ENCODE peak calls at places on chromosomes 5 and 9, in seven cellular contexts. R is cardiac fibroblast, O is tibial nerve, B is HepG2, G is heart right ventricle, N is endodermal cell, I is psoas muscle. W is an unnamed sample.
A peak's percentile ranks its signal among the peaks of the same experiment; 100 is the strongest.

GRCh38 chr5:31121224-31121623 is 72.3 kb upstream of the CDH6 start:
- DNase-seq in R (no peak), O (no peak), B (no peak), G (no peak), N (no peak), I (no peak), W (no peak)

GRCh38 chr9:108053555-108054061 is 564.0 kb upstream of the KLF4 start:
- DNase-seq in R (peak; percentile 90), O (peak; percentile 90), B (no peak), G (peak; percentile 61), N (no peak), I (peak; percentile 72), W (peak; percentile 62)

GRCh38 chr9:614421-614820 is 227.1 kb upstream of the DMRT1 start:
- DNase-seq in R (peak; percentile 23), O (no peak), B (peak; percentile 65), G (peak; percentile 27), N (no peak), I (no peak), W (no peak)

GRCh38 chr5:38497946-38498345 is 58.5 kb downstream of the LIFR start:
- DNase-seq in R (peak; percentile 51), O (no peak), B (peak; percentile 27), G (no peak), N (peak; percentile 57), I (no peak), W (peak; percentile 6)

GRCh38 chr9:124266826-124267201 is 9.1 kb downstream of the NEK6 start:
- DNase-seq in R (no peak), O (no peak), B (no peak), G (no peak), N (no peak), I (no peak), W (no peak)

GRCh38 chr9:35976726-35977125 is 18.8 kb upstream of the OR2S2 start:
- DNase-seq in R (no peak), O (no peak), B (no peak), G (no peak), N (no peak), I (no peak), W (no peak)

GRCh38 chr5:393846-394275 is 49.1 kb upstream of the EXOC3 start:
- DNase-seq in R (peak; percentile 47), O (no peak), B (no peak), G (no peak), N (peak; percentile 59), I (no peak), W (no peak)

GRCh38 chr5:43037929-43038510 is 2.1 kb downstream of the ANXA2R start:
- DNase-seq in R (peak; percentile 83), O (no peak), B (no peak), G (peak; percentile 28), N (peak; percentile 65), I (no peak), W (peak; percentile 8)

GRCh38 chr5:180334751-180335613 is 18.2 kb downstream of the GFPT2 start:
- DNase-seq in R (no peak), O (no peak), B (no peak), G (no peak), N (no peak), I (no peak), W (no peak)

GRCh38 chr5:149617760-149618306 is 36.5 kb downstream of the ARHGEF37 start:
- DNase-seq in R (no peak), O (no peak), B (no peak), G (no peak), N (no peak), I (no peak), W (peak; percentile 23)

GRCh38 chr5:172707285-172708182 is 63.5 kb downstream of the DUSP1 start:
- DNase-seq in R (peak; percentile 76), O (no peak), B (peak; percentile 58), G (no peak), N (peak; percentile 88), I (no peak), W (peak; percentile 57)

GRCh38 chr5:157630341-157630740 is 21.9 kb downstream of the SOX30 start:
- DNase-seq in R (no peak), O (no peak), B (no peak), G (no peak), N (no peak), I (no peak), W (no peak)

GRCh38 chr5:126769703-126770102 is 7.2 kb upstream of the LMNB1 start:
- DNase-seq in R (no peak), O (no peak), B (no peak), G (no peak), N (no peak), I (no peak), W (no peak)

GRCh38 chr5:44294492-44294891 is 94.7 kb downstream of the FGF10 start:
- DNase-seq in R (no peak), O (peak; percentile 74), B (no peak), G (peak; percentile 5), N (no peak), I (peak; percentile 36), W (no peak)

GRCh38 chr5:176533390-176533789 is 3.8 kb downstream of the RNF44 start:
- DNase-seq in R (no peak), O (no peak), B (no peak), G (no peak), N (no peak), I (no peak), W (no peak)

GRCh38 chr5:14054965-14055963 is 87.9 kb upstream of the TRIO start:
- DNase-seq in R (no peak), O (no peak), B (no peak), G (no peak), N (no peak), I (no peak), W (peak; percentile 26)

GRCh38 chr5:175842947-175843793 is 28.2 kb upstream of the CPLX2 start:
- DNase-seq in R (peak; percentile 32), O (no peak), B (peak; percentile 78), G (no peak), N (peak; percentile 75), I (peak; percentile 29), W (peak; percentile 22)

GRCh38 chr9:86714976-86715375 is 232.3 kb downstream of the GAS1 start:
- DNase-seq in R (peak; percentile 71), O (no peak), B (no peak), G (no peak), N (no peak), I (no peak), W (no peak)

GRCh38 chr9:92378825-92379535 is 25.4 kb downstream of the OGN start:
- DNase-seq in R (no peak), O (no peak), B (no peak), G (no peak), N (no peak), I (no peak), W (peak; percentile 39)

GRCh38 chr5:179142434-179143198 is 82.4 kb downstream of the ZNF354C start:
- DNase-seq in R (peak; percentile 55), O (no peak), B (no peak), G (no peak), N (no peak), I (no peak), W (peak; percentile 12)

GRCh38 chr5:172868924-172869565 is 35.0 kb downstream of the ERGIC1 start:
- DNase-seq in R (peak; percentile 93), O (peak; percentile 78), B (peak; percentile 64), G (peak; percentile 81), N (no peak), I (peak; percentile 90), W (peak; percentile 80)

GRCh38 chr9:137816531-137817235 is 60.9 kb upstream of the CACNA1B start:
- DNase-seq in R (no peak), O (no peak), B (no peak), G (no peak), N (no peak), I (no peak), W (no peak)

GRCh38 chr9:127815512-127816361 is 13.1 kb downstream of the FPGS start:
- DNase-seq in R (no peak), O (no peak), B (no peak), G (no peak), N (peak; percentile 37), I (no peak), W (no peak)

GRCh38 chr5:139746691-139747582 is 48.7 kb upstream of the PSD2 start:
- DNase-seq in R (no peak), O (no peak), B (no peak), G (no peak), N (peak; percentile 82), I (peak; percentile 45), W (no peak)

GRCh38 chr5:134003957-134004625 is 684 bp downstream of the VDAC1 start:
- DNase-seq in R (peak; percentile 60), O (peak; percentile 33), B (no peak), G (peak; percentile 57), N (peak; percentile 68), I (peak; percentile 83), W (no peak)

GRCh38 chr9:134413112-134413715 is 87.0 kb downstream of the RXRA start:
- DNase-seq in R (no peak), O (no peak), B (no peak), G (no peak), N (no peak), I (no peak), W (no peak)

GRCh38 chr9:129318121-129319075 is 140.3 kb upstream of the IER5L start:
- DNase-seq in R (peak; percentile 41), O (no peak), B (peak; percentile 59), G (no peak), N (peak; percentile 46), I (no peak), W (no peak)

GRCh38 chr9:129319076-129319937 is 141.2 kb upstream of the IER5L start:
- DNase-seq in R (no peak), O (no peak), B (no peak), G (no peak), N (peak; percentile 39), I (no peak), W (no peak)

GRCh38 chr9:129319938-129320481 is 141.9 kb upstream of the IER5L start:
- DNase-seq in R (no peak), O (peak; percentile 5), B (no peak), G (no peak), N (peak; percentile 46), I (no peak), W (no peak)

GRCh38 chr9:129316281-129317030 is 138.4 kb upstream of the IER5L start:
- DNase-seq in R (no peak), O (no peak), B (no peak), G (no peak), N (no peak), I (no peak), W (no peak)

GRCh38 chr9:129317179-129318011 is 139.3 kb upstream of the IER5L start:
- DNase-seq in R (peak; percentile 66), O (no peak), B (peak; percentile 69), G (peak; percentile 30), N (peak; percentile 85), I (no peak), W (no peak)
- H3K4me3 ChIP-seq in R (no peak overlapping the region), O (no peak overlapping the region), B (peak overlapping the region; percentile 48), G (no peak overlapping the region), N (no peak overlapping the region), I (no peak overlapping the region), W (no peak overlapping the region)

GRCh38 chr9:113152699-113153098 is 1.9 kb downstream of the SLC31A2 start:
- DNase-seq in R (no peak), O (no peak), B (no peak), G (no peak), N (no peak), I (no peak), W (peak; percentile 97)
- H3K4me3 ChIP-seq in R (no peak overlapping the region), O (no peak overlapping the region), B (no peak overlapping the region), G (no peak overlapping the region), N (no peak overlapping the region), I (peak overlapping the region; percentile 84), W (no peak overlapping the region)

GRCh38 chr5:36070687-36071571 is 4.2 kb upstream of the UGT3A2 start:
- DNase-seq in R (no peak), O (no peak), B (no peak), G (no peak), N (no peak), I (no peak), W (no peak)
- H3K4me3 ChIP-seq in R (no peak overlapping the region), O (no peak overlapping the region), B (no peak overlapping the region), G (no peak overlapping the region), N (no peak overlapping the region), I (peak overlapping the region; percentile 25), W (no peak overlapping the region)

GRCh38 chr5:80125962-80126480 is 90.9 kb downstream of the THBS4 start:
- DNase-seq in R (peak; percentile 47), O (peak; percentile 47), B (no peak), G (no peak), N (no peak), I (no peak), W (peak; percentile 58)
- H3K4me3 ChIP-seq in R (no peak overlapping the region), O (no peak overlapping the region), B (no peak overlapping the region), G (no peak overlapping the region), N (no peak overlapping the region), I (no peak overlapping the region), W (no peak overlapping the region)